ENCODE peak calls at places on chromosomes 4 and X, in ten cellular contexts. S, T, W, U, G, D, Z, Y, J and M are unnamed samples.

GRCh38 chr4:136307765-136308164 is 1224.5 kb downstream of the PCDH18 start:
- DNase-seq in Y (no peak), J (no peak), D (no peak), G (no peak), U (no peak), T (no peak), Z (no peak), W (no peak), S (no peak), M (no peak)

GRCh38 chr4:98482503-98482846 is 175.9 kb downstream of the TSPAN5 start:
- DNase-seq in S (no peak), U (no peak), D (no peak), J (no peak), T (no peak), G (no peak), Z (no peak), W (no peak), Y (no peak), M (no peak)

GRCh38 chr4:126762651-126763247 is 870.0 kb upstream of the INTU start:
- DNase-seq in U (no peak), D (no peak), W (no peak), T (no peak), J (peak), S (no peak), Z (no peak), Y (no peak), G (no peak), M (no peak)

GRCh38 chrX:132622130-132622529 is 133.3 kb upstream of the MBNL3 start:
- DNase-seq in Y (no peak), J (peak), W (no peak), S (peak), U (no peak), D (peak), Z (no peak), T (no peak), G (no peak), M (peak)

GRCh38 chr4:19857405-19857804 is 394.3 kb upstream of the SLIT2 start:
- DNase-seq in Y (no peak), U (no peak), T (no peak), W (no peak), G (no peak), J (no peak), D (peak), Z (no peak), S (no peak), M (peak)

GRCh38 chr4:99356992-99357391 is 4.4 kb upstream of the ADH1C start:
- DNase-seq in W (no peak), S (no peak), J (no peak), T (no peak), Y (no peak), U (no peak), G (no peak), D (no peak), Z (no peak), M (no peak)

GRCh38 chr4:186553717-186554116 is 1.6 kb downstream of the MTNR1A start:
- DNase-seq in Y (peak), J (no peak), T (no peak), W (no peak), S (no peak), D (no peak), U (peak), Z (no peak), G (no peak), M (no peak)

GRCh38 chr4:176818531-176818930 is 25.8 kb upstream of the VEGFC start:
- DNase-seq in G (no peak), T (no peak), S (no peak), D (no peak), Y (no peak), W (no peak), U (no peak), J (no peak), Z (no peak), M (peak)

GRCh38 chr4:158801066-158801465 is 32.2 kb downstream of the FNIP2 start:
- DNase-seq in W (no peak), Y (no peak), D (no peak), Z (peak), J (no peak), G (no peak), U (no peak), S (no peak), T (no peak), M (no peak)

GRCh38 chr4:4853921-4854648 is 5.4 kb upstream of the MSX1 start:
- DNase-seq in Y (no peak), Z (peak), J (no peak), T (no peak), G (no peak), U (no peak), S (no peak), W (peak), D (no peak), M (no peak)

DNA sequence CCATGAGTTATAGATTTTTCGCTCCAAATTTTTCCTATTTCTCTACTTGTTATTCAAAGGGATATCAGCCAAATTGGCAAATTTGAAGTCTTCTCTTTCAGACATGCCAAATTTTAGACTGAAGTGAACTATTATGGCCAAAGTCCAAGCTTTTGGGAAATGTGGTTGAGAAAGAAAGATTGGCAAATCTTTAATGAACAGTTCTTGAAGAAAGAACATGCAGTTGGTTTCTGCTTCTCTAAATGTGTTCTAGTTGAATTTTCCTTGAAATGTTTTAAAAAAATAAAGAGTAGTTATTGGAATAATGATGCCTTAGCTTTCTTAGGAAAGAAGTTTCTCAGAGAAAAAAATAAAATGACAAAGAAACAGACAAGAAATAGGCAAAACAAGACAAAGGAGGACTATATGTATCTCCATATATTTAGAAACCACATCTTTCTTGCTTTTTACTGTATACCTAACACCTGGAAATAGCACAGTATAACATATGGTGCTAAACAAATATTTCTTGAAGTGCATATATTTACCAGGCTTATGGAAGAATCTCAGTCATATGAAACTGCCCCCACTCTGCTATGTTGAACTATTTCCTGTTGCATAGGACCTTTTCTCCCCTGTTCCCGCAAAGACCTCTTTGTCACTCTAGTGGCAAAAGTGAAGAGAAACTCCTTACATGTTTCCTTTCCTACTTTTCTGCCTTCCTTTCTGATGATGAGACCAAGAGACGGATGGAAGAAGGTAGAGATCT is 250.0 kb downstream of the ARHGAP24 start:
- DNase-seq in S (no peak), U (no peak), T (no peak), Z (no peak), J (no peak), W (no peak), G (no peak), D (peak), Y (no peak), M (no peak)
- H3K4me3 ChIP-seq in S (no peak), U (no peak), T (no peak), Z (no peak), J (no peak), W (no peak), G (no peak), D (no peak), Y (no peak), M (no peak)

DNA sequence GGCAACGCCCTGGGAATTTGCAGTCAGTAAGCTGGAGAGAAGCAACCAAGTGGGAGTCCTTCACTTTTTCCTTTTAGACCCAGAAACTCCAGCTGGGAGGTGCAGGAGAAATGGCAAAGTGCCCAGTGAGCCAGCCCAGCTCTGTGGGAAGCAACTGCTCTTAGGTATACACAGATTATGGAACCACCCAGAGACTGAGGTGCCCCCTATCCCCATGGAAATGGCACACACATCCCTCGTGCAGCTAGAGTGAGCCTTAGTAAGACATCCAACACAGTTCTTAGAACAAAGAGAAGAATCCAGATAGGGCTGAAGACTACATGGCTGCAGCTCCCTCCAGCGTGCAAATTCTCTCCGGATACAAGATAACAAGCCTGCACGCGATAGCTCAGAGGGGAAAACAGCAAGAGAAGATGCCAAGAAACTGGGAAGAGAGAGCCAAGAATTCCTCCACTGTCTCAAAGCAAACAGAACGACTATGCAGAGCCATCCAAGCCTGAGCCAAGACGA is 26.6 kb upstream of the IRAK1 start:
- DNase-seq in G (no peak), D (peak), U (no peak), Y (no peak), Z (no peak), W (no peak), S (peak), T (peak), J (no peak), M (peak)
- TF ChIP-seq CTCF in G (no peak), D (peak), U (peak), Y (no peak), Z (no peak), W (no peak), S (peak), T (no peak), J (no peak), M (no peak)

DNA sequence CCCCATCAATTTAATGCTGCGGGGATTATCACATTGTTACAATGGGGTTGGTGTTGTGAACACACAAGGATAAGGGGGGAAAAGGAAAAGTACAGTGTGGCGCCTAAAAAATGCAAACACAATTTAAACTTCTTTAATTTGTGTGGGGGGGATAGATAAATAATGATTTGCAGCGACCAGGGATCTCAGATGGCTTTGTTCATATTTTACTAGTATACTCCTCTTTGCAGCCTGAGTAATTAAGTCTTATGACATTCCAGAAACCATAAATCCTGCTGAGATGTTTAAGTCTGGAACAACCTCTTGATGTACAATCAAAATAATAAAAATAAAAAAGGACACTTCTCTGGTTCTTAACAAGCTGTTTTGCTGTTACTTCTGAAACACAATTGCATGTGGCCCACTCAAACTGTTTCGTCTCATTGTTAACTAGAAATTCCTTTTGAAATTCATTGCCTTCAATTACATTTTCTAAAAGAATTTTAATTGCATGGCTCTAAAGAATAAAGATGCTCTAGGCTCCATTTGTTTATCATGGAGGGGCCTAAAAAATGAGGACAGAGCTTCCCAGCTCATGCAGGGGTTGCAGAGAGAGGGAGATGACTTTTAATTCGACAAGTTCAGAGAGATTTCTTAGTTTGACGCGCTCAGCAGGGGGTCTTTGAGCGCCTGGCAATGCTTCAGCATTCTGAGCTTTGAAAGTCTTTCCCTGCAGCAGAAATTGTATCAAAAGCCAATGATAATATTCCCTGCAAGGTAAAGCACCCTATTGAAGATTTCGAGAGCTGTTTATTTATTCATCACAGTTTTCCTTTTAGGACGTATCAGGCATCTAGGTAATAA is 892.4 kb upstream of the TENM3 start:
- DNase-seq in Y (no peak), J (no peak), W (no peak), G (no peak), Z (no peak), U (no peak), S (peak), D (no peak), T (no peak), M (no peak)
- H3K4me3 ChIP-seq in Y (no peak), J (no peak), W (no peak), G (no peak), Z (no peak), U (no peak), S (no peak), D (no peak), T (no peak), M (no peak)

GRCh38 chr4:111991797-111992196 is 153.5 kb upstream of the FAM241A start:
- DNase-seq in T (peak), J (peak), Y (no peak), W (no peak), U (no peak), G (no peak), Z (no peak), D (peak), S (peak), M (peak)

GRCh38 chr4:111992604-111993151 is 152.6 kb upstream of the FAM241A start:
- DNase-seq in S (no peak), Y (no peak), Z (no peak), T (no peak), D (no peak), J (no peak), W (no peak), G (no peak), U (no peak), M (no peak)

GRCh38 chr4:111991163-111991562 is 154.1 kb upstream of the FAM241A start:
- DNase-seq in D (no peak), G (peak), Z (no peak), Y (no peak), J (no peak), U (no peak), S (no peak), T (no peak), W (no peak), M (no peak)

GRCh38 chr4:111989817-111990216 is 155.4 kb upstream of the FAM241A start:
- DNase-seq in S (no peak), W (no peak), T (no peak), J (no peak), G (no peak), U (no peak), Z (no peak), Y (no peak), D (no peak), M (no peak)

GRCh38 chr4:111994392-111994791 is 150.9 kb upstream of the FAM241A start:
- DNase-seq in S (no peak), Y (no peak), J (no peak), U (no peak), T (no peak), W (no peak), G (no peak), D (no peak), Z (no peak), M (no peak)
- TF ChIP-seq CTCF in S (no peak), Y (no peak), J (no peak), U (no peak), T (no peak), W (no peak), G (no peak), D (no peak), Z (no peak), M (no peak)